ENCODE peak calls at places on chromosomes 12 and 14, in ten cellular contexts. L is endodermal cell; Z is breast epithelium; Y is CD4-positive, CD25-positive, alpha-beta regulatory T cell; P is CD8-positive, alpha-beta T cell; C is transverse colon; Q is OCI-LY7; D is psoas muscle; R is aorta; T is thoracic aorta. B is an unnamed sample.

GRCh38 chr12:104290855-104291254 is 12.7 kb upstream of the EID3 start:
- DNase-seq in P (no peak), Y (no peak), T (no peak), Z (no peak), D (no peak), Q (no peak), L (no peak), R (no peak), C (no peak), B (no peak)

GRCh38 chr12:52813203-52813819 is 605 bp downstream of the KRT4 start:
- DNase-seq in T (no peak), D (no peak), L (no peak), Z (no peak), Y (no peak), C (no peak), Q (no peak), P (no peak), R (no peak), B (no peak)

GRCh38 chr12:53244337-53244736 is 12.3 kb upstream of the RARG start:
- DNase-seq in R (no peak), T (no peak), Y (no peak), Q (no peak), C (no peak), P (no peak), D (no peak), L (no peak), Z (no peak), B (no peak)

GRCh38 chr12:108297424-108297823 is 41.7 kb downstream of the CMKLR1 start:
- DNase-seq in R (no peak), Q (no peak), Y (no peak), Z (no peak), C (no peak), T (no peak), L (no peak), P (no peak), D (no peak), B (no peak)

GRCh38 chr12:109111775-109112491 is 4.5 kb upstream of the ACACB start:
- DNase-seq in L (peak), C (peak), R (peak), Z (peak), D (peak), P (peak), Y (peak), T (no peak), Q (peak), B (peak)

GRCh38 chr12:2624543-2625266 is 170.1 kb upstream of the FKBP4 start:
- DNase-seq in Y (no peak), D (no peak), Z (peak), Q (peak), L (peak), T (no peak), R (no peak), C (no peak), P (no peak), B (no peak)

GRCh38 chr12:106978035-106978800 is 8.7 kb downstream of the MTERF2 start:
- DNase-seq in L (no peak), Z (no peak), Y (no peak), R (no peak), D (peak), P (no peak), Q (no peak), C (peak), T (no peak), B (no peak)

GRCh38 chr12:107219301-107219700 is 126.0 kb upstream of the CRY1 start:
- DNase-seq in L (no peak), C (no peak), R (no peak), Z (no peak), D (no peak), P (no peak), Q (no peak), Y (no peak), T (no peak), B (no peak)

GRCh38 chr12:52526511-52526951 is 6.3 kb upstream of the KRT5 start:
- DNase-seq in R (no peak), Z (no peak), L (peak), D (no peak), Q (no peak), Y (no peak), P (no peak), T (no peak), C (no peak), B (no peak)

GRCh38 chr14:100362311-100362927 is 39.3 kb downstream of the SLC25A47 start:
- DNase-seq in Y (no peak), C (no peak), L (no peak), R (no peak), D (no peak), P (no peak), Z (no peak), T (no peak), Q (no peak), B (no peak)

GRCh38 chr12:10392394-10392930 is 2.6 kb upstream of the KLRK1 start:
- DNase-seq in L (no peak), Y (no peak), T (no peak), R (no peak), Z (no peak), Q (peak), P (peak), C (peak), D (peak), B (peak)

GRCh38 chr14:103372552-103373304 is 12.5 kb upstream of the MARK3 start:
- DNase-seq in Z (no peak), D (peak), C (no peak), P (no peak), L (no peak), Q (no peak), Y (no peak), R (peak), T (peak), B (peak)

GRCh38 chr14:22865424-22866215 is 5.9 kb upstream of the LRP10 start:
- DNase-seq in R (peak), Y (no peak), P (no peak), Z (peak), Q (no peak), L (peak), C (no peak), D (no peak), T (no peak), B (no peak)

GRCh38 chr12:9751204-9752144 is 9.2 kb downstream of the CD69 start:
- DNase-seq in T (no peak), Q (peak), R (no peak), C (no peak), Z (no peak), Y (peak), D (no peak), P (peak), L (no peak), B (no peak)

GRCh38 chr14:28412076-28412475 is 354.5 kb upstream of the FOXG1 start:
- DNase-seq in L (no peak), C (no peak), Y (no peak), R (no peak), Z (no peak), T (no peak), Q (no peak), D (no peak), P (no peak), B (no peak)

GRCh38 chr14:59849371-59850130 is 21.0 kb downstream of the RTN1 start:
- DNase-seq in T (no peak), R (no peak), P (no peak), Y (no peak), L (no peak), Z (no peak), D (no peak), C (no peak), Q (no peak), B (no peak)

GRCh38 chr12:92036061-92036620 is 109.5 kb downstream of the BTG1 start:
- DNase-seq in P (no peak), Z (no peak), Y (no peak), D (no peak), L (no peak), T (no peak), C (no peak), Q (no peak), R (no peak), B (no peak)

GRCh38 chr14:52998376-52999010 is 47.6 kb upstream of the FERMT2 start:
- DNase-seq in L (no peak), C (no peak), R (no peak), Z (no peak), P (no peak), Y (no peak), D (no peak), Q (no peak), T (no peak), B (peak)

GRCh38 chr14:54877015-54877702 is 25.5 kb downstream of the GCH1 start:
- DNase-seq in R (no peak), P (no peak), D (no peak), Q (no peak), Z (no peak), Y (no peak), T (no peak), L (no peak), C (no peak), B (no peak)

GRCh38 chr12:116370886-116371580 is 93.5 kb upstream of the MED13L start:
- DNase-seq in R (no peak), L (no peak), Y (no peak), P (no peak), D (no peak), C (no peak), Z (no peak), T (no peak), Q (no peak), B (no peak)

GRCh38 chr14:101360045-101360931 is 201.0 kb upstream of the DIO3 start:
- DNase-seq in T (no peak), C (peak), Q (peak), Y (no peak), P (no peak), R (peak), L (no peak), Z (no peak), D (peak), B (no peak)

GRCh38 chr12:88391556-88391955 is 188.7 kb downstream of the KITLG start:
- DNase-seq in Q (no peak), R (no peak), Z (no peak), Y (no peak), C (no peak), P (no peak), D (no peak), L (no peak), T (no peak), B (peak)

GRCh38 chr14:98704441-98704840 is 567.6 kb downstream of the BCL11B start:
- DNase-seq in Q (peak), P (peak), L (no peak), Y (no peak), D (no peak), C (peak), R (no peak), T (no peak), Z (no peak), B (no peak)

GRCh38 chr14:99707420-99707819 is 23.3 kb downstream of the CYP46A1 start:
- DNase-seq in R (no peak), C (no peak), Y (no peak), Z (no peak), T (no peak), Q (no peak), D (no peak), L (no peak), P (no peak), B (no peak)

GRCh38 chr12:71846322-71846940 is 6.9 kb downstream of the TBC1D15 start:
- DNase-seq in R (no peak), L (no peak), P (no peak), T (no peak), D (no peak), Q (peak), Z (no peak), C (no peak), Y (no peak), B (peak)

GRCh38 chr12:12180575-12180974 is 86.3 kb downstream of the LRP6 start:
- DNase-seq in T (no peak), Z (no peak), Y (no peak), Q (no peak), D (no peak), P (no peak), L (no peak), R (no peak), C (no peak), B (no peak)

GRCh38 chr14:101195309-101195724 is 291.8 kb upstream of the RTL1 start:
- DNase-seq in P (no peak), Y (no peak), D (no peak), C (no peak), Q (no peak), L (no peak), Z (peak), T (no peak), R (no peak), B (no peak)

GRCh38 chr12:106917503-106917902 is 38.2 kb upstream of the TMEM263 start:
- DNase-seq in T (no peak), P (no peak), L (no peak), C (no peak), Y (no peak), Z (no peak), D (no peak), Q (no peak), R (no peak), B (no peak)

GRCh38 chr12:27162229-27162537 is 79.8 kb upstream of the C12orf71 start:
- DNase-seq in Q (no peak), Z (no peak), L (no peak), R (no peak), P (no peak), D (no peak), C (no peak), Y (no peak), T (no peak), B (no peak)

GRCh38 chr12:27163048-27163715 is 80.8 kb upstream of the C12orf71 start:
- DNase-seq in P (no peak), Q (no peak), Z (no peak), C (no peak), D (no peak), R (no peak), L (peak), T (no peak), Y (no peak), B (peak)

GRCh38 chr12:27161458-27162228 is 79.3 kb upstream of the C12orf71 start:
- DNase-seq in Z (no peak), R (no peak), T (no peak), C (no peak), Q (no peak), P (no peak), Y (no peak), D (no peak), L (no peak), B (no peak)

GRCh38 chr12:27163894-27164293 is 80.2 kb upstream of the STK38L start:
- DNase-seq in Y (no peak), T (no peak), D (no peak), Z (no peak), Q (no peak), R (no peak), C (no peak), P (no peak), L (no peak), B (no peak)

DNA sequence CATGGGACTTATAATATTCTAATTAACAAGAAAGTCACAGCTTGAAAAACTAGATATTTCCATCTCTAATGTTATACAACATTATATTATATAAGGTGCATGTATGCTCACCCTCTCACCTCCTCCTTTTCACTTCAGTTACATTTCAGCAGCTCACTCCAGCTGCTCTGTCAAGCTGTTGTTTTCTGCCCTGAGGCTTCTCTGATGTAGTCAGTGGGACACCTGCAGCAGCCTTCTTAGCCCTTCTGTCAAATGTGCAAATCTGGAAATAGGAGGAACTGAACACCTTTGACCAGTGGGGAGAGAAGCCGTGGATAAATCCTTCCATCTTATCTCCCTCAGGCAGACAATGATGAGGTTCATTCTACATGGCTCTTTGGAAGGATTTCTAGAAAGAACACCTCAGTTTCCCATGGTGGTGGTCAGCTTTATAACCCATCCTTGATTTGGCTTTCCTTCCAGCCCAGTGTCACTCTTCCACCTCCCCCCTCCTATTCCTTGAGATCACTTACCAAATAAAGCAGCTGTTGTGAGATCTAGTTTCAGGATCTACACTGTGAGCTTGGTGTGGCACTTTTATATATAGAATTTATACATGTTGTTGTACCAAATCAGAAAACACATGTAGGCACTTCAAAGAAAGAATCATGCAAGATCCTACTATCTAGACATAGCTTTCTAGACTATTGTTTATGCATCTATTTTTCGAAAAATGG is 79.6 kb upstream of the STK38L start:
- DNase-seq in R (no peak), P (no peak), C (no peak), D (no peak), L (no peak), Z (no peak), Q (no peak), T (no peak), Y (no peak), B (no peak)
- H3K4me3 ChIP-seq in R (no peak), P (no peak), C (no peak), D (no peak), L (no peak), Z (no peak), Q (no peak), T (no peak), Y (no peak), B (no peak)

GRCh38 chr14:21101802-21102413 is 1.0 kb downstream of the TMEM253 start:
- DNase-seq in L (peak), T (no peak), Q (no peak), P (no peak), C (no peak), R (no peak), Z (no peak), Y (no peak), D (no peak), B (no peak)
- H3K27ac ChIP-seq in L (no peak), T (no peak), Q (no peak), P (no peak), C (peak), R (no peak), Z (no peak), Y (no peak), D (no peak), B (no peak)

GRCh38 chr12:8034802-8035201 is 2.3 kb downstream of the FOXJ2 start:
- DNase-seq in T (no peak), Z (no peak), P (no peak), L (no peak), Q (no peak), D (no peak), R (no peak), C (no peak), Y (no peak), B (no peak)
- H3K4me3 ChIP-seq in T (peak), Z (peak), P (peak), L (peak), Q (peak), D (peak), R (peak), C (peak), Y (peak), B (no peak)

DNA sequence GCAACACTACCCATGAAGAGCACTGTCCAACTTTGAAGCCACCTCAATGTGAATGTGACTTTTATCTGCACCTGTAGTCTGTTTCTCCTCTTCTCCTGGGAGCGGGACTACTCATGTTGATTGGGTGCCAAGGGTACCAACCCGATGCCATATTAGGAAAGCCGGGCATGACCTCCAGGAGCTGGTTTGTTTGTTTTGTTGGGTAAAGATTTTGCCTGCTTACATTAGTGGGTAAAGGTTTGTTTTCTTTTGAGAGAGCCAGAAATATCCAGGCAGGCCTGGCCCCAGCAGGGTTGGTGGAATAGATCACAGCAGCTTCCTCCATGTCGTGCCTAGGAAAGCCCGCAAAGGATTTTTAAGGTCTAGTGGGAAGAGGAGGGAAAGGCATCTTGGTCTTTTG is 19.7 kb upstream of the ITPK1 start:
- DNase-seq in T (no peak), Y (no peak), L (no peak), D (no peak), Z (peak), Q (no peak), P (no peak), R (no peak), C (no peak), B (no peak)
- H3K27ac ChIP-seq in T (no peak), Y (no peak), L (no peak), D (no peak), Z (peak), Q (no peak), P (no peak), R (no peak), C (no peak), B (no peak)

DNA sequence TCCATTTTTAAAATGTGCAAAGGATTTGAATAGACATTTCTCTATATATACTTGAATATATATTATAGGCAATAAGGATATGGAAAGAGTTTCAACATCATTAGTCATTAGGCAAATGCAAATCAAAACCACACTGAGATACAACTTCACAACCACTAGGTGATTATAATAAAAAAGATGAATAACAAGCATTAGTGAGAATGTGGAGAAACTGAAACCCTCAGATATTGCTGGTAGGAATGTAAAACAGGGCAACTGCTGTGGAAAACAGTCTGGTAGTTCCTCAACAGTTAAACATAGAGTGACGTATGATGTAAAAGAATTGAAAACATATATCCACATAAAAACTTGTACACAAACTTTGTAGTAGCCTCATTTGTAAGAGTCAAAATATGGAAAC is 11.7 kb upstream of the BATF start:
- DNase-seq in P (no peak), Q (no peak), Y (no peak), Z (no peak), C (no peak), R (no peak), T (no peak), L (no peak), D (no peak), B (no peak)
- H3K4me3 ChIP-seq in P (no peak), Q (no peak), Y (no peak), Z (no peak), C (no peak), R (no peak), T (no peak), L (no peak), D (no peak), B (no peak)

DNA sequence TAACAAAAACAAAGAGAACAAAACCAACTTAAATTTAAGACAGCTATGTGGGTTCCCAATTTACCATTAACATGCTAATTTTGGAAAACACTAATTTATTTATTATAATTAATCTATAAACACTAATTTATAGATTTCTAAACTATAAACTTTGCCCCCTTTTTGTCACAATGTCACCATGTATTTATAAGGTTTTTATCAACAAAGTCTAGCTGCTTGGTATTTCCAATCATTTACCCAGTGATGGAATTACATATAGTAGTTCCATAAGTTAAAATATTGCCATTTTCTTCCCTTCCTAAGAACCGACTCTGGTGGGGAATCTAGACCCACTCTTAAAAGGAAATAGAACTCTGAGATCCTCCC is 140.7 kb downstream of the PPM1H start:
- DNase-seq in C (no peak), P (no peak), Y (no peak), L (no peak), D (no peak), Q (no peak), T (no peak), R (no peak), Z (no peak), B (no peak)
- H3K27ac ChIP-seq in C (no peak), P (no peak), Y (no peak), L (no peak), D (no peak), Q (no peak), T (no peak), R (no peak), Z (no peak), B (no peak)